ENCODE peak calls at places on chromosome 18, in ten cellular contexts. H, O, A, F, Q, G, W, C, D and L are unnamed samples.

GRCh38 chr18:11689972-11690570 is 1.0 kb downstream of the GNAL start:
- ATAC-seq in H (peak; percentile 34), O (no peak), D (peak; percentile 54), C (peak; percentile 38), F (no peak), W (peak; percentile 12), A (no peak), G (peak; percentile 48), Q (peak; percentile 37), L (no peak)

GRCh38 chr18:39186008-39186407 is 1620.4 kb upstream of the CELF4 start:
- ATAC-seq in O (no peak), G (no peak), F (no peak), Q (no peak), W (no peak), H (no peak), C (no peak), A (no peak), D (no peak), L (no peak)

GRCh38 chr18:8744038-8744437 is 38.7 kb downstream of the MTCL1 start:
- ATAC-seq in C (no peak), H (no peak), A (no peak), Q (no peak), F (no peak), W (no peak), G (no peak), O (no peak), D (no peak), L (no peak)

GRCh38 chr18:1510542-1511179 is 606.0 kb downstream of the ADCYAP1 start:
- ATAC-seq in O (peak; percentile 5), Q (peak; percentile 55), F (no peak), G (no peak), D (peak; percentile 24), A (no peak), H (no peak), W (no peak), C (peak; percentile 17), L (no peak)

GRCh38 chr18:70181015-70181414 is 24.5 kb downstream of the RTTN start:
- ATAC-seq in A (no peak), G (peak; percentile 88), C (peak; percentile 70), W (no peak), D (no peak), F (no peak), O (no peak), H (no peak), Q (no peak), L (no peak)

GRCh38 chr18:67081866-67082265 is 434.7 kb downstream of the DSEL start:
- ATAC-seq in A (no peak), H (no peak), G (no peak), D (no peak), C (no peak), W (no peak), F (no peak), O (no peak), Q (no peak), L (no peak)

GRCh38 chr18:13318644-13319501 is 100.3 kb downstream of the LDLRAD4 start:
- ATAC-seq in D (peak; percentile 64), O (no peak), F (no peak), H (peak; percentile 58), Q (peak; percentile 51), G (no peak), A (no peak), W (no peak), C (peak; percentile 44), L (peak; percentile 34)

GRCh38 chr18:57776767-57777166 is 26.3 kb downstream of the ATP8B1 start:
- ATAC-seq in O (peak; percentile 85), C (no peak), A (no peak), Q (peak; percentile 68), G (no peak), D (peak; percentile 78), F (no peak), H (peak; percentile 68), W (no peak), L (peak; percentile 89)

GRCh38 chr18:58596265-58596681 is 32.6 kb downstream of the ALPK2 start:
- ATAC-seq in A (peak; percentile 74), O (no peak), W (no peak), F (no peak), G (no peak), C (no peak), Q (no peak), D (no peak), H (peak; percentile 17), L (no peak)

GRCh38 chr18:6057604-6058003 is 162.3 kb upstream of the TMEM200C start:
- ATAC-seq in G (no peak), W (no peak), C (no peak), F (no peak), D (no peak), A (no peak), H (no peak), Q (no peak), O (no peak), L (no peak)

GRCh38 chr18:72180689-72181088 is 363.5 kb downstream of the CBLN2 start:
- ATAC-seq in A (no peak), H (no peak), Q (no peak), G (no peak), C (no peak), D (no peak), F (no peak), O (no peak), W (no peak), L (no peak)

GRCh38 chr18:46054956-46055831 is 16.9 kb downstream of the PSTPIP2 start:
- ATAC-seq in W (peak; percentile 73), F (no peak), H (no peak), C (no peak), Q (no peak), A (no peak), D (no peak), G (no peak), O (peak; percentile 58), L (no peak)

GRCh38 chr18:14961991-14962390 is 214.0 kb downstream of the ANKRD30B start:
- ATAC-seq in A (no peak), O (no peak), F (no peak), D (no peak), C (no peak), W (no peak), G (no peak), H (no peak), Q (no peak), L (peak; percentile 19)

GRCh38 chr18:14962626-14963025 is 214.7 kb downstream of the ANKRD30B start:
- ATAC-seq in D (no peak), A (no peak), W (no peak), C (no peak), O (no peak), H (no peak), F (no peak), Q (no peak), G (no peak), L (no peak)

GRCh38 chr18:14965553-14965952 is 217.6 kb downstream of the ANKRD30B start:
- ATAC-seq in D (no peak), A (no peak), W (no peak), G (no peak), O (no peak), Q (no peak), F (no peak), H (no peak), C (no peak), L (no peak)

GRCh38 chr18:14964002-14964401 is 216.0 kb downstream of the ANKRD30B start:
- ATAC-seq in Q (no peak), A (no peak), D (no peak), G (no peak), O (no peak), W (no peak), C (no peak), F (no peak), H (no peak), L (no peak)

GRCh38 chr18:14963246-14963645 is 215.3 kb downstream of the ANKRD30B start:
- ATAC-seq in G (no peak), H (no peak), W (no peak), O (no peak), C (no peak), Q (no peak), F (no peak), D (no peak), A (peak; percentile 51), L (no peak)
- H3K9me3 ChIP-seq in G (peaks cover 5% of the 10 kb centered on the region), H (no peaks in the 10 kb centered on the region), W (no peaks in the 10 kb centered on the region), O (no peaks in the 10 kb centered on the region), C (no peaks in the 10 kb centered on the region), Q (no peaks in the 10 kb centered on the region), F (no peaks in the 10 kb centered on the region), D (no peaks in the 10 kb centered on the region), A (no peaks in the 10 kb centered on the region), L (no peaks in the 10 kb centered on the region)

DNA sequence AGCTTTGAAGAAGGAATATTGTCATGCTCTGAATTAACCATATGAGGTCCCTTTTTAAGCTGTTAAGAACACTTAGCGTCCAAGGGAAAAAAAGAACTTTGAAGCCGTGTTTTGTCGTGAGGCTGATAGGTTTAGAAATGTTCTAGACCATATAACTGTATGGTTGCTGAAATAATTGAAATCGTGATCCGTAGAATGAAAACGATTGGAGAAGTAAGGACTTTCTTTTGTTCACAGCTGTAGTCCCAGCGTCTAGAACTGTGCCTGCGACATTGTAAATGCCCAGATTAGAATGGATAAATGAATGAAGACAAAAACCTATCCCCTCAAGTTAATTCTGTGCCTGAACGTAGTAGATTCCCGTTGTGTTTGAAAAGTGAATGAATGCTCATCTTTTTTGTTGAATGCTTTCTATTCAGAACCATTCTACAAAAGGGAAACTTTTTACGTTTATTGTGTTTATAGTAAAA is 1.6 kb downstream of the SMCHD1 start:
- ATAC-seq in D (no peak), O (no peak), F (no peak), G (no peak), A (no peak), C (no peak), Q (no peak), H (no peak), W (no peak), L (no peak)
- H3K9me3 ChIP-seq in D (no peaks in the 10 kb centered on the region), O (no peaks in the 10 kb centered on the region), F (no peaks in the 10 kb centered on the region), G (no peaks in the 10 kb centered on the region), A (no peaks in the 10 kb centered on the region), C (no peaks in the 10 kb centered on the region), Q (no peaks in the 10 kb centered on the region), H (no peaks in the 10 kb centered on the region), W (no peaks in the 10 kb centered on the region), L (no peaks in the 10 kb centered on the region)

GRCh38 chr18:74191577-74191976 is 43.3 kb downstream of the TIMM21 start:
- ATAC-seq in G (no peak), Q (no peak), W (no peak), C (no peak), O (no peak), H (no peak), F (no peak), A (peak; percentile 89), D (no peak), L (no peak)
- H3K9me3 ChIP-seq in G (no peaks in the 10 kb centered on the region), Q (no peaks in the 10 kb centered on the region), W (no peaks in the 10 kb centered on the region), C (no peaks in the 10 kb centered on the region), O (no peaks in the 10 kb centered on the region), H (no peaks in the 10 kb centered on the region), F (no peaks in the 10 kb centered on the region), A (no peaks in the 10 kb centered on the region), D (no peaks in the 10 kb centered on the region), L (no peaks in the 10 kb centered on the region)

GRCh38 chr18:54888933-54889332 is 60.7 kb downstream of the RAB27B start:
- ATAC-seq in D (no peak), A (no peak), C (no peak), G (no peak), H (no peak), O (no peak), F (no peak), W (no peak), Q (no peak), L (no peak)
- H3K9me3 ChIP-seq in D (no peaks in the 10 kb centered on the region), A (no peaks in the 10 kb centered on the region), C (no peaks in the 10 kb centered on the region), G (no peaks in the 10 kb centered on the region), H (no peaks in the 10 kb centered on the region), O (no peaks in the 10 kb centered on the region), F (no peaks in the 10 kb centered on the region), W (no peaks in the 10 kb centered on the region), Q (no peaks in the 10 kb centered on the region), L (no peaks in the 10 kb centered on the region)